ENCODE peak calls at places on chromosomes 6 and 20, in four cellular contexts. R, A, C and M are unnamed samples.

GRCh38 chr6:1871936-1872335 is 262.2 kb downstream of the FOXC1 start:
- DNase-seq in C (peak; percentile 35), A (no peak), R (peak; percentile 60), M (no peak)

GRCh38 chr6:131009790-131010189 is 53.3 kb downstream of the EPB41L2 start:
- DNase-seq in A (no peak), R (no peak), C (no peak), M (no peak)

GRCh38 chr6:87176493-87176892 is 21.1 kb downstream of the ZNF292 start:
- DNase-seq in A (no peak), C (no peak), R (no peak), M (no peak)

GRCh38 chr6:11685411-11686093 is 93.1 kb downstream of the ADTRP start:
- DNase-seq in R (no peak), A (no peak), C (no peak), M (no peak)

GRCh38 chr6:127859956-127860355 is 40.9 kb downstream of the THEMIS start:
- DNase-seq in C (no peak), R (no peak), A (no peak), M (no peak)

GRCh38 chr20:2603816-2604505 is 48.5 kb upstream of the NOP56 start:
- DNase-seq in A (peak; percentile 56), C (no peak), R (no peak), M (no peak)

GRCh38 chr6:135638108-135638507 is 140.6 kb upstream of the AHI1 start:
- DNase-seq in C (no peak), A (no peak), R (no peak), M (no peak)

GRCh38 chr20:2210646-2211556 is 84.9 kb upstream of the TGM3 start:
- DNase-seq in R (no peak), C (peak; percentile 14), A (no peak), M (peak; percentile 83)

GRCh38 chr6:47343631-47344421 is 34.1 kb upstream of the TNFRSF21 start:
- DNase-seq in R (no peak), A (peak; percentile 19), C (no peak), M (no peak)

GRCh38 chr6:114108119-114109002 is 137.4 kb upstream of the HDAC2 start:
- DNase-seq in A (peak; percentile 88), R (peak; percentile 85), C (peak; percentile 96), M (no peak)

GRCh38 chr6:3157151-3157933 is at the start of gene TUBB2A:
- DNase-seq in A (peak; percentile 88), C (peak; percentile 83), R (peak; percentile 96), M (no peak)

GRCh38 chr6:125004198-125004597 is 42.0 kb downstream of the RNF217 start:
- DNase-seq in A (no peak), R (no peak), C (no peak), M (no peak)

GRCh38 chr20:39861381-39861780 is 827.7 kb downstream of the MAFB start:
- DNase-seq in A (no peak), R (no peak), C (no peak), M (no peak)

GRCh38 chr20:45946149-45946970 is 11.9 kb downstream of the PCIF1 start:
- DNase-seq in R (no peak), A (no peak), C (no peak), M (no peak)

GRCh38 chr6:169849396-169849795 is 98.0 kb downstream of the ERMARD start:
- DNase-seq in A (no peak), C (no peak), R (no peak), M (no peak)

GRCh38 chr20:40682104-40683045 is 6.7 kb downstream of the MAFB start:
- DNase-seq in A (no peak), C (peak; percentile 54), R (no peak), M (no peak)

GRCh38 chr6:52937908-52938307 is 28.4 kb upstream of the GSTA3 start:
- DNase-seq in A (no peak), R (no peak), C (no peak), M (no peak)

GRCh38 chr20:50343125-50343489 is 152.5 kb downstream of the CEBPB start:
- DNase-seq in C (no peak), R (no peak), A (no peak), M (no peak)

GRCh38 chr6:2979819-2980464 is 8.6 kb upstream of the SERPINB6 start:
- DNase-seq in A (no peak), R (no peak), C (no peak), M (no peak)

GRCh38 chr6:105986998-105987397 is 99.1 kb upstream of the PRDM1 start:
- DNase-seq in C (no peak), R (no peak), A (no peak), M (no peak)

GRCh38 chr20:54176610-54177009 is 2.8 kb upstream of the CYP24A1 start:
- DNase-seq in A (no peak), R (no peak), C (no peak), M (no peak)

GRCh38 chr6:44805239-44805849 is 417.8 kb downstream of the CDC5L start:
- DNase-seq in A (no peak), C (no peak), R (no peak), M (peak; percentile 57)

GRCh38 chr20:11207749-11208502 is 534.1 kb upstream of the JAG1 start:
- DNase-seq in R (peak; percentile 68), A (no peak), C (no peak), M (no peak)

GRCh38 chr20:47055699-47056369 is 161.2 kb downstream of the EYA2 start:
- DNase-seq in C (no peak), R (no peak), A (no peak), M (no peak)

GRCh38 chr6:168877821-168878282 is 375.8 kb downstream of the THBS2 start:
- DNase-seq in A (no peak), C (no peak), R (no peak), M (no peak)

GRCh38 chr6:166032366-166033171 is 135.1 kb downstream of the TBXT start:
- DNase-seq in A (peak; percentile 80), R (no peak), C (peak; percentile 81), M (peak; percentile 88)

GRCh38 chr6:345747-346388 is 45.7 kb upstream of the IRF4 start:
- DNase-seq in C (no peak), A (no peak), R (no peak), M (peak; percentile 61)

GRCh38 chr20:5928831-5929715 is 21.3 kb downstream of the TRMT6 start:
- DNase-seq in R (no peak), C (no peak), A (no peak), M (no peak)

GRCh38 chr20:45047581-45048119 is 53.3 kb downstream of the KCNS1 start:
- DNase-seq in C (no peak), A (no peak), R (no peak), M (no peak)

GRCh38 chr20:34713194-34713943 is 9.2 kb downstream of the TP53INP2 start:
- DNase-seq in A (peak; percentile 76), R (no peak), C (no peak), M (peak; percentile 97)

GRCh38 chr6:17998003-17998402 is 10.6 kb upstream of the KIF13A start:
- DNase-seq in C (no peak), R (no peak), A (no peak), M (no peak)

GRCh38 chr6:40586800-40587201 is 363 bp downstream of the LRFN2 start:
- DNase-seq in C (no peak), R (peak; percentile 66), A (peak; percentile 47), M (no peak)

GRCh38 chr6:40588480-40588879 is 1.3 kb upstream of the LRFN2 start:
- DNase-seq in R (no peak), A (no peak), C (no peak), M (no peak)

GRCh38 chr6:40586369-40586768 is 795 bp downstream of the LRFN2 start:
- DNase-seq in A (peak; percentile 37), R (no peak), C (no peak), M (no peak)

GRCh38 chr6:40588070-40588384 is 863 bp upstream of the LRFN2 start:
- DNase-seq in R (no peak), A (no peak), C (no peak), M (no peak)

DNA sequence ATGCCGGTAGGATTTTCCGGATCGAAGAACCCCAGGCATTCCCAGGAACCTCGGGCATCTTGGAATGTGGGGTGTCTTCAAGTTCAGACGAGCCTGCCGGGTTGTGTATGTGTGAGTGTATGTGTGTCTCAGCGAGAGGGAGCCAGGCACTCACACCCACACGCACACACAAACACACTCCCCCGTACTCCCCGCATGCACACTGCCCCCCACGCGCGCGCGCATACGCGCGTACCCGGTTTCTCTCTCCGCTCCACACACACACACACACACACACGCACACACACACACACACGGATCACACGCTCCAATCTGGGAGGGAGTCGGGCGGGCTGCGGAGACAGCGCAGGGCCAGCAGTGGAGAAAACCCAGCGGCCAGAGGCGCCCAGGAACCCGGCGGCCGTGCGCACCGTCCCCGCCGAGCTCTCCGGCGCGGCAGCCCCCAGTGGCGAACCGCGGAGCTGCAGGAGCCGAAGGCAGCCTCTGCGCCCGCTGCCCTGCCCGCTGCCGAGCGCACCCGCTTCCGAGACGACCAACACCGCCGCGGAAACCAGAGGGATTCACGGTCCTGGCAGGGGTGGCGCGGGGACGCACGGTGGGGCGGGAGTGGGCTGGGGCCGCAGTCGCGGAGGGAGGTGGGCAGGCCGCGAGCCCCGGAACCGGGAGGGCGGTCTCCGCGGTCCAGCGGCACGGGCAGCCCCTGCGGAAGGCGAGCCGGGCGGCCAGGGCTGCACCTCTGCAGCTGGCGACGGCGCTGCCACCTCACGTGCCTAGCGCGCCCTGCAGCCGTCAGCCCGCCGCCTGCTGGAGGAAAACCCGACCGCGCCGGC is at the start of gene LRFN2:
- DNase-seq in R (peak; percentile 94), C (peak; percentile 90), A (peak; percentile 92), M (peak; percentile 7)
- H3K4me3 ChIP-seq in R (peak within 1 kb of the TSS; percentile 26), C (peak within 1 kb of the TSS; percentile 79), A (peak within 1 kb of the TSS; percentile 97), M (peak within 1 kb of the TSS; percentile 47)

GRCh38 chr20:21396921-21397340 is 395 bp downstream of the NKX2-4 start:
- DNase-seq in R (peak; percentile 61), A (peak; percentile 30), C (peak; percentile 53), M (no peak)
- H3K4me3 ChIP-seq in R (no peak overlapping the region), A (no peak overlapping the region), C (peak overlapping the region; percentile 44), M (no peak overlapping the region)

GRCh38 chr6:42434237-42434636 is 17.5 kb downstream of the TRERF1 start:
- DNase-seq in A (no peak), R (no peak), C (no peak), M (no peak)

GRCh38 chr6:42431356-42431755 is 20.4 kb downstream of the TRERF1 start:
- DNase-seq in R (no peak), C (no peak), A (no peak), M (no peak)

GRCh38 chr6:42431877-42432276 is 19.8 kb downstream of the TRERF1 start:
- DNase-seq in C (no peak), A (no peak), R (no peak), M (no peak)

GRCh38 chr6:42436825-42437224 is 14.9 kb downstream of the TRERF1 start:
- DNase-seq in R (no peak), A (no peak), C (no peak), M (no peak)

DNA sequence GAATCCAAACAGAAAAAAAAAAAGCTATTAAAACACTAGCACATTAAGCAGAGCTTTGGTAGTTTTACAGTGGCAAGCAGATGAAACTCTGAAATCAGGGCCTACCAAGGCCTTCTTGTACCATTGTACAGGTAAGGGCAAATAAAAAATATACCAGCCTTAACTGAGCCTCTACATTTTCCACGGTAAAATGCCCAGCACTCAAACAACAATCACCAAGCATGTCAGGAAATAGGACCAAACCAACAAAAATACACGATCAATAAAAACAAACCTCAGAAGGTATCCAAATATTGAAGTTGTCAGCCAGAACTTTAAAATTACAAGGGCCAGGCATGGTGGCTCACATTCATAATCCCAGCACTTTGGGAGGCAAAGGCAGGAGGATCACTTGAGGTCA is 18.3 kb downstream of the TRERF1 start:
- DNase-seq in R (no peak), A (no peak), C (no peak), M (no peak)
- H3K4me3 ChIP-seq in R (no peak overlapping the region), A (no peak overlapping the region), C (no peak overlapping the region), M (no peak overlapping the region)

DNA sequence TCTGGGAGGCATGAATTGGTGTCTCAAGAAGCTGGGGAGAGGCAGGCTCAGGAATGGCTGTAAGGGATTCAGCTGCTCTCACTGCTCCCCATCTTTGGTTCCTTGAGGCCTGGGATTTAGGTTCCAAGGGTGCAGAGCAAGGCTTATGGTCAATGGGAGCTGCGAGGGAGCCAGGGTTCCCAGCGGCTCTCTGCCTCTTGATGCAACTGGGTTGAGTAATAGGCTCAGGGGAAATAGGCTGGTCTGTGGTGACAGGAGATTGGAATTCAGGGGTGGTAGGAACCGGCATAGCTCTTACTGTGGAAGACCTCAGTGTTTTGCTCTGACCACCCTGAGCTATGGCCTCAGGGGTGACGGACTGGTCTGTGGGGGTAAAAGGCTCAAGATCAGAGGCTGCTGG is 13.0 kb upstream of the NRM start:
- DNase-seq in A (no peak), R (peak; percentile 24), C (no peak), M (no peak)
- H3K4me3 ChIP-seq in A (no peak overlapping the region), R (no peak overlapping the region), C (no peak overlapping the region), M (no peak overlapping the region)